ENCODE peak calls at places on chromosomes 3 and 15, in nine cellular contexts. D, A, G, C, N, L, K, H and R are unnamed samples.

GRCh38 chr3:123611077-123611476 is 26.2 kb upstream of the HACD2 start:
- DNase-seq in D (no peak), A (no peak), G (no peak), C (no peak), N (no peak), L (no peak), K (no peak), H (no peak), R (no peak)

GRCh38 chr15:64558460-64559179 is 98.2 kb downstream of the ZNF609 start:
- DNase-seq in D (no peak), A (no peak), G (no peak), C (no peak), N (no peak), L (no peak), K (no peak), H (no peak), R (no peak)

GRCh38 chr3:172138792-172139507 is 99.6 kb downstream of the FNDC3B start:
- DNase-seq in D (no peak), A (peak; percentile 61), G (peak; percentile 79), C (no peak), N (no peak), L (no peak), K (peak; percentile 86), H (no peak), R (peak; percentile 66)

GRCh38 chr3:43753743-43754142 is 63.0 kb downstream of the ABHD5 start:
- DNase-seq in D (no peak), A (no peak), G (no peak), C (no peak), N (no peak), L (no peak), K (no peak), H (no peak), R (no peak)

GRCh38 chr3:51687472-51688205 is 16.6 kb downstream of the TEX264 start:
- DNase-seq in D (no peak), A (no peak), G (no peak), C (no peak), N (no peak), L (no peak), K (no peak), H (no peak), R (no peak)

GRCh38 chr15:66253643-66254363 is at the start of gene MEGF11:
- DNase-seq in D (no peak), A (no peak), G (no peak), C (no peak), N (no peak), L (no peak), K (no peak), H (no peak), R (peak; percentile 13)

GRCh38 chr15:31305375-31305774 is 21.3 kb upstream of the KLF13 start:
- DNase-seq in D (no peak), A (no peak), G (no peak), C (no peak), N (peak; percentile 39), L (no peak), K (no peak), H (no peak), R (no peak)

GRCh38 chr3:23662079-23662617 is 143.6 kb upstream of the UBE2E1 start:
- DNase-seq in D (no peak), A (no peak), G (no peak), C (no peak), N (no peak), L (no peak), K (no peak), H (no peak), R (no peak)

GRCh38 chr3:134517796-134518195 is 31.9 kb downstream of the CEP63 start:
- DNase-seq in D (no peak), A (no peak), G (no peak), C (no peak), N (no peak), L (no peak), K (no peak), H (no peak), R (no peak)

GRCh38 chr3:16243706-16244490 is 20.8 kb downstream of the DPH3 start:
- DNase-seq in D (no peak), A (no peak), G (no peak), C (no peak), N (no peak), L (no peak), K (no peak), H (no peak), R (no peak)

GRCh38 chr15:48775556-48775955 is 35.3 kb downstream of the CEP152 start:
- DNase-seq in D (no peak), A (no peak), G (no peak), C (no peak), N (no peak), L (no peak), K (no peak), H (no peak), R (no peak)

GRCh38 chr3:58884457-58884856 is 165.4 kb downstream of the CFAP20DC start:
- DNase-seq in D (no peak), A (no peak), G (no peak), C (no peak), N (no peak), L (no peak), K (no peak), H (no peak), R (no peak)

GRCh38 chr3:45553469-45553974 is 41.0 kb upstream of the LIMD1 start:
- DNase-seq in D (no peak), A (peak; percentile 49), G (peak; percentile 80), C (peak; percentile 41), N (no peak), L (no peak), K (peak; percentile 65), H (peak; percentile 65), R (peak; percentile 61)

GRCh38 chr3:114554716-114555115 is 260.9 kb downstream of the TIGIT start:
- DNase-seq in D (no peak), A (no peak), G (no peak), C (no peak), N (no peak), L (no peak), K (no peak), H (no peak), R (no peak)

GRCh38 chr15:58546635-58547627 is 115.1 kb downstream of the LIPC start:
- DNase-seq in D (peak; percentile 76), A (peak; percentile 44), G (no peak), C (no peak), N (no peak), L (peak; percentile 77), K (no peak), H (no peak), R (no peak)

GRCh38 chr3:70281663-70282062 is 30.8 kb downstream of the MDFIC2 start:
- DNase-seq in D (no peak), A (no peak), G (no peak), C (no peak), N (no peak), L (no peak), K (no peak), H (no peak), R (no peak)

GRCh38 chr3:70272798-70273197 is 39.6 kb downstream of the MDFIC2 start:
- DNase-seq in D (no peak), A (no peak), G (no peak), C (no peak), N (no peak), L (no peak), K (no peak), H (no peak), R (no peak)

GRCh38 chr3:70273492-70273891 is 38.9 kb downstream of the MDFIC2 start:
- DNase-seq in D (no peak), A (no peak), G (no peak), C (no peak), N (no peak), L (no peak), K (no peak), H (no peak), R (no peak)

GRCh38 chr3:70277304-70277703 is 35.1 kb downstream of the MDFIC2 start:
- DNase-seq in D (no peak), A (no peak), G (no peak), C (no peak), N (no peak), L (no peak), K (no peak), H (no peak), R (no peak)
- TF ChIP-seq POLR2AphosphoS5 in D (no peak), A (no peak), G (no peak), C (no peak), N (no peak), L (no peak), K (no peak), H (no peak), R (no peak)

GRCh38 chr3:13951184-13951583 is 71.3 kb upstream of the WNT7A start:
- DNase-seq in D (no peak), A (no peak), G (no peak), C (no peak), N (no peak), L (no peak), K (no peak), H (no peak), R (peak; percentile 18)
- TF ChIP-seq POLR2AphosphoS5 in D (no peak), A (no peak), G (no peak), C (no peak), N (no peak), L (no peak), K (no peak), H (no peak), R (no peak)

DNA sequence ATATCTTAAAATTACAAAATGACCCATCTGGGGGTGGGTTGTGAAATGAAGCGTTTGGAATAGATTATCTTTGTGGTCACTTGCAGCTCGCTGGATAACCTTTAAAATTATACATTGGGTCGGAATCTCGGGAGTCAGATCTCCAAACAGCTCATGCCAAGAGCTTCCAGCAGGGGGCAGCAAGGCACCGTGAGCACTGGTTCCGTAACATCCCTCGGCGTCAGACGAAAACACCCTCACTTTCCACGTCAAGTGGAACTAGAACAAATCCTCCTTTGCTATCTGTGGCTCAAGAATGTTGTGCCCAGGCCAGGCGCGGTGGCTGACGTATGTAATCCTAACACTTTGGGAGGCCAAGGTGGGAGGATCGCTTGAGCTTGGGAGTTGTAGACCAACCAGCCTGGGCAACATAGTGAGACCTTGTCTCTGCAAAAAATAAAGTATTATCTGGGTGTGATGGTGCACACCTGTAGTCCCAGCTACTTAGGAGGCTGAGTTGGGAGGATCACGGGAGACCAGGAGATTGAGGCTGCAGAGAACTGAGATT is 31.1 kb downstream of the UMPS start:
- DNase-seq in D (peak; percentile 56), A (peak; percentile 90), G (peak; percentile 96), C (peak; percentile 66), N (peak; percentile 98), L (peak; percentile 70), K (peak; percentile 82), H (peak; percentile 94), R (peak; percentile 89)
- TF ChIP-seq POLR2AphosphoS5 in D (no peak), A (no peak), G (peak; percentile 68), C (no peak), N (peak; percentile 92), L (peak; percentile 31), K (peak; percentile 30), H (peak; percentile 77), R (peak; percentile 65)

DNA sequence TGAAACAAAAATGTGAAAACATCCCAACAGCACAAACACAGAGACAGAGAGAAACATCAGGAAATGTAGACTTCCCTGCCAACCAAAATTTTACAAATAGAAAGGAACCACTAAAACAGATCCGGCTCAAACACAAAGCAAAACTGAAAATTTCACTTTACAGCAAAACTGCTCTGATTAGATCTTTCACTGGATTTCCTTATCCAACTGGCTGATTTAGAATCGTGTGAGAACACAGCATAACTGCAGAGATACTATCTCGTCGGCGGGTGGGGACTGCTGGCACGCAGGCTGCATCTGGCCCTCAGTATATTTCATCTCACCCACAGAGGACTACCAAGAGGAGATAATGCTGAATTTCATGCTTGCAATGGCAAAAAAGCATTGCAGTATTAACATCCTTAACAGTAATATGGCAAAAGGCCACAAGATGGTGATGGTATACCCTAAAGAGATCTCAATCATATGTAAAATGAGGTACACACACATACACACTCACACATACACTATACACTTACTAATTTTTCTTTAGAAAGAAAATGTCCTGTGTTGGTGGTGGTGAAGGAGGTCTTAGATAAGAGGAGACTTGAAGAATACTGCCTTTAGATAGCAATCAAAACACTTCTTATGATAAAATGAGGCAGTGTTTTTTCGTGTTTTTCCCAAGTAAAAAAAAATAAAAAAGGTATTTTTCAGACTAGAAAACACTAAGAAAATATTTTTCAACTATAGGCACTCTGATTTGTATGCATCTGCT is 10.6 kb upstream of the LEO1 start:
- DNase-seq in D (peak; percentile 50), A (no peak), G (no peak), C (peak; percentile 37), N (no peak), L (peak; percentile 85), K (no peak), H (no peak), R (no peak)
- TF ChIP-seq POLR2AphosphoS5 in D (no peak), A (no peak), G (no peak), C (no peak), N (no peak), L (no peak), K (no peak), H (no peak), R (no peak)